ENCODE peak calls at places on chromosome 21, in seven cellular contexts. Y is transverse colon; H is GM23338; F is iPS-NIHi11; Z is OCI-LY7; A is tibial artery; K is stimulated activated CD4-positive, alpha-beta T cell treated with anti-CD3 and anti-CD28 coated beads, TNF-alpha, amount 100 ng/mL, for 48 hours. G is an unnamed sample.

GRCh38 chr21:41337515-41337914 is 20.9 kb downstream of the FAM3B start:
- DNase-seq in A (no peak), Y (no peak), Z (no peak), H (no peak), K (no peak), F (no peak), G (no peak)

GRCh38 chr21:38086580-38086979 is 170.2 kb upstream of the KCNJ15 start:
- DNase-seq in A (no peak), Y (no peak), F (no peak), Z (no peak), H (no peak), K (no peak), G (no peak)

GRCh38 chr21:45119812-45120211 is 45.4 kb downstream of the ADARB1 start:
- DNase-seq in Z (no peak), H (no peak), K (no peak), F (no peak), A (no peak), Y (no peak), G (no peak)

GRCh38 chr21:38303300-38303699 is 46.5 kb downstream of the KCNJ15 start:
- DNase-seq in Y (no peak), H (no peak), F (no peak), K (no peak), Z (no peak), A (peak), G (peak)

GRCh38 chr21:31901342-31901741 is 28.5 kb downstream of the HUNK start:
- DNase-seq in A (no peak), Y (no peak), H (no peak), Z (no peak), F (no peak), K (no peak), G (no peak)

GRCh38 chr21:16302851-16303282 is 573.1 kb downstream of the USP25 start:
- DNase-seq in F (no peak), A (peak), Y (no peak), H (no peak), K (no peak), Z (no peak), G (peak)

GRCh38 chr21:31142600-31142999 is 104.3 kb upstream of the KRTAP19-8 start:
- DNase-seq in K (no peak), A (no peak), Y (no peak), F (no peak), H (peak), Z (peak), G (no peak)

GRCh38 chr21:37202221-37202805 is 64.8 kb downstream of the VPS26C start:
- DNase-seq in A (no peak), K (no peak), Z (no peak), Y (no peak), H (no peak), F (no peak), G (no peak)

GRCh38 chr21:43355196-43355924 is 71.6 kb downstream of the SIK1 start:
- DNase-seq in A (no peak), Z (peak), F (no peak), K (no peak), H (no peak), Y (no peak), G (no peak)

GRCh38 chr21:34969431-34970036 is 79.6 kb downstream of the RUNX1 start:
- DNase-seq in Y (no peak), Z (no peak), A (no peak), H (no peak), K (no peak), F (no peak), G (no peak)

GRCh38 chr21:18245493-18245967 is 897 bp downstream of the CHODL start:
- DNase-seq in F (peak), Y (no peak), A (peak), H (no peak), Z (no peak), K (no peak), G (no peak)

GRCh38 chr21:46274797-46275390 is 10.5 kb downstream of the MCM3AP start:
- DNase-seq in A (no peak), F (no peak), Y (no peak), K (no peak), H (no peak), Z (no peak), G (no peak)

GRCh38 chr21:28298251-28298672 is 694.4 kb downstream of the LTN1 start:
- DNase-seq in Z (no peak), K (no peak), F (no peak), Y (no peak), A (no peak), H (no peak), G (no peak)

GRCh38 chr21:33734818-33735217 is 92.5 kb downstream of the ITSN1 start:
- DNase-seq in F (no peak), A (no peak), H (no peak), Z (no peak), Y (no peak), K (no peak), G (no peak)

GRCh38 chr21:41294548-41295231 is 21.9 kb upstream of the FAM3B start:
- DNase-seq in H (no peak), K (no peak), Z (no peak), A (no peak), F (no peak), Y (no peak), G (no peak)

GRCh38 chr21:38295997-38296764 is 39.4 kb downstream of the KCNJ15 start:
- DNase-seq in A (no peak), F (no peak), H (peak), Z (no peak), K (no peak), Y (no peak), G (no peak)

GRCh38 chr21:26079376-26079775 is 91.2 kb downstream of the APP start:
- DNase-seq in A (no peak), F (no peak), K (no peak), H (no peak), Z (no peak), Y (no peak), G (no peak)

GRCh38 chr21:41847066-41847804 is 31.9 kb downstream of the PRDM15 start:
- DNase-seq in H (peak), A (no peak), Z (no peak), F (peak), Y (no peak), K (no peak), G (no peak)

GRCh38 chr21:16608209-16608830 is 878.5 kb downstream of the USP25 start:
- DNase-seq in A (no peak), F (peak), Y (no peak), H (peak), Z (no peak), K (no peak), G (no peak)

GRCh38 chr21:42353623-42354022 is 2.8 kb upstream of the TFF2 start:
- DNase-seq in Z (no peak), A (no peak), Y (no peak), K (no peak), F (no peak), H (no peak), G (no peak)

GRCh38 chr21:29271927-29272333 is 26.8 kb upstream of the BACH1 start:
- DNase-seq in H (no peak), Z (no peak), A (no peak), F (no peak), K (no peak), Y (no peak), G (no peak)

GRCh38 chr21:38820471-38821239 is 14.9 kb downstream of the ETS2 start:
- DNase-seq in Z (no peak), K (no peak), F (no peak), Y (peak), A (no peak), H (no peak), G (no peak)

GRCh38 chr21:35980821-35981220 is 79.5 kb downstream of the SETD4 start:
- DNase-seq in Y (no peak), H (no peak), A (no peak), Z (no peak), F (no peak), K (no peak), G (no peak)

GRCh38 chr21:26798856-26799751 is 46.1 kb downstream of the ADAMTS1 start:
- DNase-seq in Y (no peak), H (no peak), F (no peak), Z (no peak), A (no peak), K (no peak), G (no peak)

GRCh38 chr21:45117314-45117713 is 42.9 kb downstream of the ADARB1 start:
- DNase-seq in A (no peak), F (no peak), H (no peak), Z (no peak), Y (no peak), K (no peak), G (no peak)

GRCh38 chr21:27422435-27422834 is 455.5 kb upstream of the ADAMTS5 start:
- DNase-seq in F (no peak), H (no peak), Y (no peak), Z (no peak), K (no peak), A (no peak), G (no peak)

GRCh38 chr21:31927872-31928476 is 55.2 kb downstream of the HUNK start:
- DNase-seq in Y (no peak), A (no peak), Z (no peak), H (no peak), F (no peak), K (no peak), G (no peak)

GRCh38 chr21:42548687-42549406 is 35.2 kb downstream of the SLC37A1 start:
- DNase-seq in K (no peak), H (no peak), A (peak), Z (no peak), F (no peak), Y (no peak), G (no peak)

GRCh38 chr21:31347435-31348032 is 3.5 kb upstream of the TIAM1 start:
- DNase-seq in H (peak), K (no peak), Y (no peak), Z (peak), F (no peak), A (no peak), G (no peak)

GRCh38 chr21:45516671-45517151 is 25.5 kb downstream of the SLC19A1 start:
- DNase-seq in H (no peak), F (no peak), K (no peak), Z (no peak), A (no peak), Y (no peak), G (no peak)

GRCh38 chr21:45278156-45278911 is 9.4 kb downstream of the POFUT2 start:
- DNase-seq in Z (no peak), F (peak), Y (no peak), A (peak), H (no peak), K (no peak), G (peak)

GRCh38 chr21:33412832-33413519 is 9.8 kb downstream of the IFNGR2 start:
- DNase-seq in Z (no peak), H (peak), A (no peak), Y (peak), F (no peak), K (no peak), G (no peak)

GRCh38 chr21:7917729-7918128 is 2603.7 kb upstream of the TPTE start:
- DNase-seq in K (no peak), Y (no peak), Z (no peak), A (no peak), H (no peak), F (no peak), G (no peak)

GRCh38 chr21:41361786-41362604 is at the start of gene MX2:
- DNase-seq in Y (peak), A (peak), Z (peak), H (no peak), F (no peak), K (peak), G (peak)

GRCh38 chr21:44946254-44947041 is 6.6 kb downstream of the SLX9 start:
- DNase-seq in Y (no peak), K (no peak), H (no peak), F (no peak), A (no peak), Z (no peak), G (no peak)

G was measured in coronary artery.